ENCODE peak calls at places on chromosomes 2 and 18, in eight cellular contexts. Y is Right ventricle myocardium superior; H is heart left ventricle; V is foreskin keratinocyte; Q is stimulated activated naive CD8-positive, alpha-beta T cell treated with anti-CD3 and anti-CD28 coated beads, Interleukin-15, amount 100 ng/mL, for 72 hours; R is activated naive CD8-positive, alpha-beta T cell treated with anti-CD3 and anti-CD28 coated beads, Interleukin-2, amount 10 ng/mL, durations not matched to agents 7 days and 5 days; A is effector memory CD8-positive, alpha-beta T cell; I is T-helper 17 cell. K is an unnamed sample.

GRCh38 chr18:53261241-53261640 is 921.2 kb downstream of the DCC start:
- ATAC-seq in R (no peak), V (no peak), Q (no peak), Y (no peak), H (no peak), I (no peak), A (no peak), K (no peak)

GRCh38 chr2:733495-733894 is 56.3 kb upstream of the TMEM18 start:
- ATAC-seq in Y (no peak), H (no peak), R (no peak), V (no peak), Q (peak; percentile 26), A (no peak), I (no peak), K (no peak)

GRCh38 chr2:8574196-8575010 is 107.5 kb upstream of the ID2 start:
- ATAC-seq in V (peak; percentile 78), I (peak; percentile 12), Y (no peak), Q (no peak), H (no peak), R (no peak), A (peak; percentile 41), K (no peak)

GRCh38 chr2:11023326-11024009 is 111.7 kb downstream of the KCNF1 start:
- ATAC-seq in Q (no peak), A (no peak), V (no peak), R (no peak), H (no peak), I (no peak), Y (no peak), K (no peak)

GRCh38 chr2:168278424-168278888 is 31.1 kb upstream of the STK39 start:
- ATAC-seq in V (peak; percentile 15), A (no peak), Y (no peak), I (no peak), R (no peak), Q (no peak), H (no peak), K (no peak)

GRCh38 chr2:186273953-186274352 is 212.1 kb upstream of the ZC3H15 start:
- ATAC-seq in I (no peak), H (no peak), Y (no peak), Q (no peak), V (no peak), R (no peak), A (no peak), K (no peak)

GRCh38 chr18:3392467-3392855 is 57.5 kb upstream of the TGIF1 start:
- ATAC-seq in Q (no peak), Y (no peak), R (no peak), I (no peak), A (no peak), H (no peak), V (no peak), K (no peak)

GRCh38 chr2:39780825-39781600 is 2.0 kb upstream of the THUMPD2 start:
- ATAC-seq in Q (peak; percentile 46), R (no peak), H (no peak), A (no peak), Y (no peak), I (no peak), V (no peak), K (no peak)

GRCh38 chr2:164849506-164849905 is 7.9 kb upstream of the COBLL1 start:
- ATAC-seq in H (no peak), Y (no peak), Q (no peak), I (no peak), A (no peak), R (no peak), V (no peak), K (no peak)

GRCh38 chr2:146323564-146323963 is 1521.3 kb upstream of the ACVR2A start:
- ATAC-seq in H (no peak), R (no peak), A (no peak), I (no peak), Y (no peak), Q (no peak), V (no peak), K (no peak)

GRCh38 chr2:149926149-149926548 is 338.6 kb upstream of the MMADHC start:
- ATAC-seq in V (no peak), H (no peak), A (no peak), R (no peak), Q (no peak), Y (no peak), I (no peak), K (no peak)

GRCh38 chr2:191126386-191126785 is 24.4 kb downstream of the STAT4 start:
- ATAC-seq in H (no peak), R (peak; percentile 77), A (peak; percentile 66), V (no peak), I (peak; percentile 66), Q (peak; percentile 76), Y (no peak), K (no peak)

GRCh38 chr2:105895995-105896764 is 151.5 kb downstream of the NCK2 start:
- ATAC-seq in R (peak; percentile 58), V (no peak), I (peak; percentile 91), H (no peak), A (peak; percentile 70), Y (no peak), Q (peak; percentile 57), K (no peak)

GRCh38 chr2:226001716-226002115 is 602.2 kb downstream of the NYAP2 start:
- ATAC-seq in R (no peak), V (no peak), Y (no peak), H (no peak), I (no peak), A (no peak), Q (no peak), K (no peak)

GRCh38 chr2:229296561-229296960 is 25.5 kb upstream of the PID1 start:
- ATAC-seq in V (no peak), Y (peak; percentile 63), R (no peak), Q (no peak), H (no peak), I (no peak), A (no peak), K (peak; percentile 23)

GRCh38 chr2:232013701-232014353 is 52.3 kb downstream of the DIS3L2 start:
- ATAC-seq in A (no peak), Y (no peak), H (no peak), I (no peak), R (no peak), Q (peak; percentile 74), V (peak; percentile 93), K (no peak)

GRCh38 chr2:240310645-240311044 is 124.8 kb upstream of the GPC1 start:
- ATAC-seq in A (no peak), R (no peak), I (no peak), V (no peak), H (no peak), Q (no peak), Y (no peak), K (no peak)

GRCh38 chr2:60437080-60437765 is 116.2 kb downstream of the BCL11A start:
- ATAC-seq in A (no peak), Y (no peak), Q (no peak), V (no peak), R (no peak), H (no peak), I (no peak), K (no peak)

GRCh38 chr18:26435415-26436095 is 112.8 kb downstream of the KCTD1 start:
- ATAC-seq in Y (peak; percentile 81), I (no peak), Q (no peak), V (no peak), H (peak; percentile 43), A (no peak), R (no peak), K (no peak)

GRCh38 chr2:71548589-71549485 is 95.5 kb downstream of the DYSF start:
- ATAC-seq in Q (peak; percentile 61), R (peak; percentile 54), I (peak; percentile 73), Y (peak; percentile 70), V (peak; percentile 56), A (peak; percentile 66), H (peak; percentile 45), K (peak; percentile 44)

GRCh38 chr18:59742325-59743111 is 45.3 kb upstream of the CCBE1 start:
- ATAC-seq in Q (no peak), A (no peak), R (no peak), V (no peak), H (peak; percentile 47), Y (peak; percentile 95), I (no peak), K (no peak)

GRCh38 chr2:69169990-69170389 is 157.0 kb downstream of the ANTXR1 start:
- ATAC-seq in H (no peak), V (no peak), A (no peak), I (no peak), Q (peak; percentile 53), R (no peak), Y (no peak), K (no peak)

GRCh38 chr2:190794466-190795184 is 86.0 kb upstream of the GLS start:
- ATAC-seq in V (no peak), Y (no peak), R (no peak), I (no peak), A (no peak), H (no peak), Q (peak; percentile 34), K (no peak)

GRCh38 chr2:72985891-72986683 is 68.8 kb downstream of the EMX1 start:
- ATAC-seq in H (no peak), A (no peak), I (no peak), Y (peak; percentile 2), R (no peak), V (no peak), Q (no peak), K (no peak)

GRCh38 chr2:191889924-191890323 is 43.0 kb upstream of the CAVIN2 start:
- ATAC-seq in H (no peak), V (no peak), R (no peak), I (no peak), Q (no peak), Y (no peak), A (no peak), K (no peak)

GRCh38 chr2:10157293-10157692 is 34.8 kb downstream of the RRM2 start:
- ATAC-seq in A (no peak), Y (no peak), H (no peak), V (no peak), I (no peak), R (peak; percentile 35), Q (no peak), K (no peak)

GRCh38 chr2:229104026-229104425 is 167.1 kb downstream of the PID1 start:
- ATAC-seq in H (peak; percentile 76), I (no peak), R (no peak), Q (no peak), A (no peak), Y (peak; percentile 75), V (no peak), K (no peak)

GRCh38 chr2:129936334-129936934 is 43.0 kb upstream of the RAB6C start:
- ATAC-seq in Q (peak; percentile 67), A (no peak), I (peak; percentile 59), R (no peak), H (no peak), V (no peak), Y (no peak), K (no peak)

GRCh38 chr18:944440-944839 is 39.8 kb downstream of the ADCYAP1 start:
- ATAC-seq in I (no peak), V (no peak), Y (no peak), A (no peak), R (no peak), H (no peak), Q (no peak), K (no peak)

GRCh38 chr2:38091757-38092156 is 15.8 kb upstream of the CYP1B1 start:
- ATAC-seq in V (no peak), A (no peak), R (no peak), Q (no peak), Y (peak; percentile 18), I (no peak), H (no peak), K (no peak)

GRCh38 chr18:54223568-54224241 is 764 bp downstream of the MBD2 start:
- ATAC-seq in Y (peak; percentile 16), H (no peak), V (peak; percentile 78), I (peak; percentile 32), R (peak; percentile 7), Q (peak; percentile 68), A (peak; percentile 32), K (peak; percentile 13)

GRCh38 chr2:141888987-141889555 is 241.7 kb downstream of the LRP1B start:
- ATAC-seq in V (no peak), A (no peak), Y (no peak), Q (no peak), R (no peak), I (no peak), H (no peak), K (no peak)

GRCh38 chr2:105317937-105318336 is 11.6 kb downstream of the TGFBRAP1 start:
- ATAC-seq in H (no peak), Q (no peak), V (peak; percentile 96), I (no peak), R (no peak), Y (no peak), A (no peak), K (no peak)

GRCh38 chr2:111190816-111191540 is 70.3 kb downstream of the BCL2L11 start:
- ATAC-seq in H (no peak), R (no peak), Y (no peak), A (no peak), Q (no peak), I (no peak), V (no peak), K (no peak)

K was measured in gastroesophageal sphincter.